ENCODE peak calls at places on chromosomes 7 and 10, in six cellular contexts. H is H9, O is neuronal stem cell, U is IMR-90, N is trophoblast cell, F is H1. B is an unnamed sample.

GRCh38 chr10:101357958-101358357 is 4.0 kb downstream of the BTRC start:
- DNase-seq in O (no peak), N (no peak), H (no peak), F (no peak), U (no peak), B (no peak)

GRCh38 chr10:123274513-123275182 is 120.4 kb downstream of the BUB3 start:
- DNase-seq in O (no peak), H (no peak), N (no peak), F (no peak), U (no peak), B (no peak)

GRCh38 chr10:71582019-71582418 is 137.6 kb downstream of the C10orf105 start:
- DNase-seq in F (no peak), H (peak), U (peak), O (peak), N (peak), B (peak)

GRCh38 chr7:130384371-130384801 is 4.1 kb downstream of the CPA1 start:
- DNase-seq in O (no peak), N (no peak), F (no peak), H (no peak), U (no peak), B (no peak)

GRCh38 chr10:17737021-17737965 is 14.7 kb upstream of the TMEM236 start:
- DNase-seq in U (peak), O (peak), N (peak), H (no peak), F (peak), B (peak)

GRCh38 chr7:44971991-44972441 is 6.8 kb downstream of the MYO1G start:
- DNase-seq in F (no peak), U (no peak), H (no peak), N (no peak), O (no peak), B (no peak)

GRCh38 chr7:44595934-44596635 is 10.3 kb upstream of the OGDH start:
- DNase-seq in O (no peak), N (no peak), F (no peak), H (no peak), U (peak), B (peak)

GRCh38 chr10:57300718-57301117 is 939.7 kb upstream of the ZWINT start:
- DNase-seq in N (no peak), U (no peak), F (no peak), H (no peak), O (no peak), B (no peak)

GRCh38 chr7:148824864-148825263 is 59.2 kb downstream of the EZH2 start:
- DNase-seq in N (no peak), H (no peak), U (no peak), O (no peak), F (no peak), B (no peak)

GRCh38 chr10:120571256-120571655 is 114.2 kb downstream of the PLPP4 start:
- DNase-seq in U (no peak), O (no peak), F (no peak), N (no peak), H (no peak), B (no peak)

GRCh38 chr10:73997479-73997805 is 474 bp upstream of the VCL start:
- DNase-seq in O (no peak), N (no peak), F (no peak), U (no peak), H (no peak), B (no peak)

GRCh38 chr7:158948376-158948775 is 92.0 kb downstream of the DYNC2I1 start:
- DNase-seq in F (no peak), O (no peak), H (no peak), N (no peak), U (no peak), B (no peak)
- H3K9ac ChIP-seq in F (no peak), O (no peak), H (no peak), N (no peak), U (no peak), B (no peak)

DNA sequence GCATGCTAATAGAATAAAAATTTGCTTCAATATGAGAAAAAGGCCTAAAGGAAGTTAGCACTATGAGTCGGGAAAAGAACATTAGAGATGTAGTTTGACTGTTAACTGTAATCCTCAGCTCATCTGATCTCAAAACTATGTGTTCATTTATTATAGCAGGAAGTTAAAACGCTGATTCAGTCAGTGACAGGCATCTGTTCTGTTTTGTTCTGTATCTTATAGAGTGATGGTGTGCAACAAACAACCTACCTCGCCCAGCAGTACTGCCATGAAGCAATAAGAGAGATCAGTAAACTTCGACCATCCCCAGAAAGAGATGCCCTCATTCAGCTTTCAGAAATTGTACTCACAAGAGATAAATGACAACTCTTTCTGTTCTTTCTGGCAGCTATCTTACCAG is 48.6 kb downstream of the PDSS1 start:
- DNase-seq in N (no peak), U (no peak), O (no peak), F (no peak), H (no peak), B (no peak)
- H3K14ac ChIP-seq in N (no peak), U (no peak), O (no peak), F (no peak), H (no peak), B (no peak)

DNA sequence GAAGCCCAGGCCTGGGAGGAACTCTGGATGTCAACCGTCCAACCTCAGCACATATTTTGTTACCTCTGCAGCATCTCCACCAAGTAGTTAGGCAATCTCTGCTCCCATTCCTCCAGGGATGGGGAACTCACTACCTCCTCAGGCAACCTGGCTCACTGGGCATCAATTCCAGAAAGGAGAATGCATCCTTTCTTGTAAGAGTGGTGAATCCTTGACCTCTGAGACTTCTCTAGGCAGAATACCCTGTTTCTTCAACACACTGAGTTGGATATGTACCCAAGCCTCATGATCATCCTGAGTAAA is 136.7 kb upstream of the ZMIZ1 start:
- DNase-seq in H (no peak), N (no peak), O (no peak), U (no peak), F (no peak), B (no peak)
- H2AFZ ChIP-seq in H (no peak), N (no peak), O (peak), U (peak), F (no peak), B (no peak)

DNA sequence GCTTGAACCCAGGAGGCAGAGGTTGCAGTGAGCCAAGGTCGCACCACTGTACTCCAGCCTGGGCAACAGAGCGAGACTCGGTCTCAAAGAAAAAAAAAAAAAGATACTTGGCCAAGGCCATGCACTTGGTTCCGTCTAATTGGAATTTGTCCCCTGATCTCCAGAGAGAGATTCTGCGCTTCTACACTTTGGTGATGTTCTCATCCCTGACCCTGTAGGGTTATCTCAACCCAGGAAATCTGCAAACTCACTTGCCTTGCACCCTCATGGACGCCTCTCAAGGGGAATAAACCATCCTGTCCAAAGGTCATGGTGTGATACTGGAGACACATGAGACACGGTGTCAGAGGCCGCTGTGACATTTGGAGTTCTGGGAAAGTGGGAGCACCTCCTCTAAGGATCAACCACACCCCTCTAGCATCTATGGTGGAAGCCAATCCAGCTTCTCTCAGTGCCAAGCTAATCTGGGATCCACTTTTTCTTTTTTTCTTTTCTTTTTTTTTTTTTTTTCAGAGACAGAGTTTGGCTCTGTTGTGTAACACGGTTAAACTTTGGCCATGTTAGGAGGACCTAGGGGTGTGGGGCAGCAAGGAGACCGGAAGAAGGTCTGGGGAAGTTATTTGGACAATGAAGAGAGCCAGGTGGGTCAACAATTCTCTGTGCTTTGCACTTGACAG is 7.8 kb upstream of the POR start:
- DNase-seq in U (no peak), F (no peak), O (no peak), H (no peak), N (peak), B (no peak)
- H3K9ac ChIP-seq in U (no peak), F (no peak), O (no peak), H (no peak), N (no peak), B (no peak)